ENCODE peak calls at places on chromosomes 3 and 15, in eight cellular contexts. One of them, this sample, is unnamed.
A peak's percentile ranks its signal among the peaks of the same experiment; 100 is the strongest.

GRCh38 chr15:20356444-20357138 is 185.0 kb downstream of the GOLGA6L6 start:
- DNase-seq in NCI-H2171 treated with DMSO at 0.1 percent for 48 hours: no peak
- DNase-seq in activated naive CD8-positive, alpha-beta T cell treated with anti-CD3 and anti-CD28 coated beads for 36 hours: peak; percentile 67
- DNase-seq in endothelial cell: no peak
- DNase-seq in progenitor cell of endocrine pancreas: no peak
- DNase-seq in activated CD4-positive, alpha-beta T cell treated with anti-CD3 and anti-CD28 coated beads for 24 hours: peak; percentile 84
- DNase-seq in GM12891: peak; percentile 80
- DNase-seq in A549: peak; percentile 80
- DNase-seq in this sample: peak; percentile 63

GRCh38 chr15:63715818-63716217 is 117.9 kb downstream of the HERC1 start:
- DNase-seq in NCI-H2171 treated with DMSO at 0.1 percent for 48 hours: no peak
- DNase-seq in activated naive CD8-positive, alpha-beta T cell treated with anti-CD3 and anti-CD28 coated beads for 36 hours: no peak
- DNase-seq in endothelial cell: no peak
- DNase-seq in progenitor cell of endocrine pancreas: no peak
- DNase-seq in activated CD4-positive, alpha-beta T cell treated with anti-CD3 and anti-CD28 coated beads for 24 hours: no peak
- DNase-seq in GM12891: no peak
- DNase-seq in A549: peak; percentile 13
- DNase-seq in this sample: no peak

GRCh38 chr3:50428007-50428633 is 68.8 kb upstream of the TMEM115 start:
- DNase-seq in NCI-H2171 treated with DMSO at 0.1 percent for 48 hours: no peak
- DNase-seq in activated naive CD8-positive, alpha-beta T cell treated with anti-CD3 and anti-CD28 coated beads for 36 hours: no peak
- DNase-seq in endothelial cell: no peak
- DNase-seq in progenitor cell of endocrine pancreas: no peak
- DNase-seq in activated CD4-positive, alpha-beta T cell treated with anti-CD3 and anti-CD28 coated beads for 24 hours: no peak
- DNase-seq in GM12891: no peak
- DNase-seq in A549: no peak
- DNase-seq in this sample: no peak

GRCh38 chr15:42996871-42997270 is 76.3 kb upstream of the TTBK2 start:
- DNase-seq in NCI-H2171 treated with DMSO at 0.1 percent for 48 hours: no peak
- DNase-seq in activated naive CD8-positive, alpha-beta T cell treated with anti-CD3 and anti-CD28 coated beads for 36 hours: no peak
- DNase-seq in endothelial cell: no peak
- DNase-seq in progenitor cell of endocrine pancreas: no peak
- DNase-seq in activated CD4-positive, alpha-beta T cell treated with anti-CD3 and anti-CD28 coated beads for 24 hours: no peak
- DNase-seq in GM12891: no peak
- DNase-seq in A549: no peak
- DNase-seq in this sample: no peak

GRCh38 chr15:45197512-45197911 is 9.7 kb upstream of the SHF start:
- DNase-seq in NCI-H2171 treated with DMSO at 0.1 percent for 48 hours: no peak
- DNase-seq in activated naive CD8-positive, alpha-beta T cell treated with anti-CD3 and anti-CD28 coated beads for 36 hours: no peak
- DNase-seq in endothelial cell: no peak
- DNase-seq in progenitor cell of endocrine pancreas: no peak
- DNase-seq in activated CD4-positive, alpha-beta T cell treated with anti-CD3 and anti-CD28 coated beads for 24 hours: no peak
- DNase-seq in GM12891: no peak
- DNase-seq in A549: no peak
- DNase-seq in this sample: no peak

GRCh38 chr15:75649848-75650247 is 2.1 kb downstream of the SNX33 start:
- DNase-seq in NCI-H2171 treated with DMSO at 0.1 percent for 48 hours: no peak
- DNase-seq in activated naive CD8-positive, alpha-beta T cell treated with anti-CD3 and anti-CD28 coated beads for 36 hours: no peak
- DNase-seq in endothelial cell: no peak
- DNase-seq in progenitor cell of endocrine pancreas: no peak
- DNase-seq in activated CD4-positive, alpha-beta T cell treated with anti-CD3 and anti-CD28 coated beads for 24 hours: no peak
- DNase-seq in GM12891: no peak
- DNase-seq in A549: no peak
- DNase-seq in this sample: no peak

GRCh38 chr15:75349851-75350588 is 3.2 kb downstream of the NEIL1 start:
- DNase-seq in NCI-H2171 treated with DMSO at 0.1 percent for 48 hours: no peak
- DNase-seq in activated naive CD8-positive, alpha-beta T cell treated with anti-CD3 and anti-CD28 coated beads for 36 hours: peak; percentile 83
- DNase-seq in endothelial cell: no peak
- DNase-seq in progenitor cell of endocrine pancreas: no peak
- DNase-seq in activated CD4-positive, alpha-beta T cell treated with anti-CD3 and anti-CD28 coated beads for 24 hours: peak; percentile 53
- DNase-seq in GM12891: peak; percentile 68
- DNase-seq in A549: no peak
- DNase-seq in this sample: peak; percentile 83

GRCh38 chr3:182949688-182950087 is 30.6 kb downstream of the DCUN1D1 start:
- DNase-seq in NCI-H2171 treated with DMSO at 0.1 percent for 48 hours: no peak
- DNase-seq in activated naive CD8-positive, alpha-beta T cell treated with anti-CD3 and anti-CD28 coated beads for 36 hours: no peak
- DNase-seq in endothelial cell: no peak
- DNase-seq in progenitor cell of endocrine pancreas: no peak
- DNase-seq in activated CD4-positive, alpha-beta T cell treated with anti-CD3 and anti-CD28 coated beads for 24 hours: no peak
- DNase-seq in GM12891: no peak
- DNase-seq in A549: no peak
- DNase-seq in this sample: no peak

GRCh38 chr15:35680951-35681350 is 135.0 kb upstream of the DPH6 start:
- DNase-seq in NCI-H2171 treated with DMSO at 0.1 percent for 48 hours: no peak
- DNase-seq in activated naive CD8-positive, alpha-beta T cell treated with anti-CD3 and anti-CD28 coated beads for 36 hours: no peak
- DNase-seq in endothelial cell: no peak
- DNase-seq in progenitor cell of endocrine pancreas: no peak
- DNase-seq in activated CD4-positive, alpha-beta T cell treated with anti-CD3 and anti-CD28 coated beads for 24 hours: no peak
- DNase-seq in GM12891: no peak
- DNase-seq in A549: no peak
- DNase-seq in this sample: no peak

GRCh38 chr3:13480340-13481318 is 523 bp downstream of the HDAC11 start:
- DNase-seq in NCI-H2171 treated with DMSO at 0.1 percent for 48 hours: no peak
- DNase-seq in activated naive CD8-positive, alpha-beta T cell treated with anti-CD3 and anti-CD28 coated beads for 36 hours: peak; percentile 61
- DNase-seq in endothelial cell: peak; percentile 31
- DNase-seq in progenitor cell of endocrine pancreas: no peak
- DNase-seq in activated CD4-positive, alpha-beta T cell treated with anti-CD3 and anti-CD28 coated beads for 24 hours: no peak
- DNase-seq in GM12891: no peak
- DNase-seq in A549: peak; percentile 49
- DNase-seq in this sample: no peak

GRCh38 chr3:43105224-43105596 is 669 bp downstream of the POMGNT2 start:
- DNase-seq in NCI-H2171 treated with DMSO at 0.1 percent for 48 hours: no peak
- DNase-seq in activated naive CD8-positive, alpha-beta T cell treated with anti-CD3 and anti-CD28 coated beads for 36 hours: peak; percentile 48
- DNase-seq in endothelial cell: no peak
- DNase-seq in progenitor cell of endocrine pancreas: peak; percentile 14
- DNase-seq in activated CD4-positive, alpha-beta T cell treated with anti-CD3 and anti-CD28 coated beads for 24 hours: no peak
- DNase-seq in GM12891: peak; percentile 17
- DNase-seq in A549: no peak
- DNase-seq in this sample: no peak

GRCh38 chr3:120177151-120177550 is 82.9 kb upstream of the GSK3B start:
- DNase-seq in NCI-H2171 treated with DMSO at 0.1 percent for 48 hours: no peak
- DNase-seq in activated naive CD8-positive, alpha-beta T cell treated with anti-CD3 and anti-CD28 coated beads for 36 hours: no peak
- DNase-seq in endothelial cell: peak; percentile 19
- DNase-seq in progenitor cell of endocrine pancreas: no peak
- DNase-seq in activated CD4-positive, alpha-beta T cell treated with anti-CD3 and anti-CD28 coated beads for 24 hours: no peak
- DNase-seq in GM12891: no peak
- DNase-seq in A549: peak; percentile 65
- DNase-seq in this sample: no peak

GRCh38 chr3:64493149-64493548 is 194.7 kb downstream of the ADAMTS9 start:
- DNase-seq in NCI-H2171 treated with DMSO at 0.1 percent for 48 hours: no peak
- DNase-seq in activated naive CD8-positive, alpha-beta T cell treated with anti-CD3 and anti-CD28 coated beads for 36 hours: no peak
- DNase-seq in endothelial cell: no peak
- DNase-seq in progenitor cell of endocrine pancreas: no peak
- DNase-seq in activated CD4-positive, alpha-beta T cell treated with anti-CD3 and anti-CD28 coated beads for 24 hours: no peak
- DNase-seq in GM12891: no peak
- DNase-seq in A549: no peak
- DNase-seq in this sample: no peak

GRCh38 chr3:88301273-88302002 is 151.7 kb downstream of the C3orf38 start:
- DNase-seq in NCI-H2171 treated with DMSO at 0.1 percent for 48 hours: no peak
- DNase-seq in activated naive CD8-positive, alpha-beta T cell treated with anti-CD3 and anti-CD28 coated beads for 36 hours: no peak
- DNase-seq in endothelial cell: no peak
- DNase-seq in progenitor cell of endocrine pancreas: no peak
- DNase-seq in activated CD4-positive, alpha-beta T cell treated with anti-CD3 and anti-CD28 coated beads for 24 hours: no peak
- DNase-seq in GM12891: no peak
- DNase-seq in A549: no peak
- DNase-seq in this sample: no peak

This sample was measured in stimulated activated naive B cell treated with anti-CD40 and anti-IgM and Interleukin-4, amounts not matched to agents 10 μg/mL and 1 μg/mL and 100 μg/mL, for 72 hours.